ENCODE peak calls at places on chromosomes 4 and X, in nine cellular contexts. One of them, this sample, is unnamed.

GRCh38 chrX:119948381-119948780 is 4.8 kb upstream of the NKAP start:
- DNase-seq in CD8-positive, alpha-beta T cell: no peak
- DNase-seq in adipocyte: no peak
- DNase-seq in T follicular helper cell: no peak
- DNase-seq in mesendoderm: peak
- DNase-seq in T-helper 17 cell: no peak
- DNase-seq in NCI-H1092: no peak
- DNase-seq in left ventricle myocardium inferior: no peak
- DNase-seq in hepatocyte: no peak
- DNase-seq in this sample: no peak

GRCh38 chrX:110732274-110732673 is 63.3 kb downstream of the CHRDL1 start:
- DNase-seq in CD8-positive, alpha-beta T cell: no peak
- DNase-seq in adipocyte: no peak
- DNase-seq in T follicular helper cell: no peak
- DNase-seq in mesendoderm: no peak
- DNase-seq in T-helper 17 cell: no peak
- DNase-seq in NCI-H1092: no peak
- DNase-seq in left ventricle myocardium inferior: peak
- DNase-seq in hepatocyte: no peak
- DNase-seq in this sample: no peak

GRCh38 chr4:38948551-38948950 is 80.9 kb downstream of the FAM114A1 start:
- DNase-seq in CD8-positive, alpha-beta T cell: no peak
- DNase-seq in adipocyte: peak
- DNase-seq in T follicular helper cell: no peak
- DNase-seq in mesendoderm: peak
- DNase-seq in T-helper 17 cell: no peak
- DNase-seq in NCI-H1092: no peak
- DNase-seq in left ventricle myocardium inferior: no peak
- DNase-seq in hepatocyte: peak
- DNase-seq in this sample: peak

GRCh38 chr4:154490589-154491340 is 834 bp downstream of the DCHS2 start:
- DNase-seq in CD8-positive, alpha-beta T cell: no peak
- DNase-seq in adipocyte: no peak
- DNase-seq in T follicular helper cell: no peak
- DNase-seq in mesendoderm: peak
- DNase-seq in T-helper 17 cell: no peak
- DNase-seq in NCI-H1092: no peak
- DNase-seq in left ventricle myocardium inferior: no peak
- DNase-seq in hepatocyte: peak
- DNase-seq in this sample: no peak

GRCh38 chrX:132953358-132953757 is 5.1 kb downstream of the HS6ST2 start:
- DNase-seq in CD8-positive, alpha-beta T cell: no peak
- DNase-seq in adipocyte: no peak
- DNase-seq in T follicular helper cell: no peak
- DNase-seq in mesendoderm: no peak
- DNase-seq in T-helper 17 cell: no peak
- DNase-seq in NCI-H1092: no peak
- DNase-seq in left ventricle myocardium inferior: no peak
- DNase-seq in hepatocyte: no peak
- DNase-seq in this sample: no peak

GRCh38 chr4:148881860-148882643 is 439.8 kb upstream of the NR3C2 start:
- DNase-seq in CD8-positive, alpha-beta T cell: no peak
- DNase-seq in adipocyte: no peak
- DNase-seq in T follicular helper cell: no peak
- DNase-seq in mesendoderm: peak
- DNase-seq in T-helper 17 cell: no peak
- DNase-seq in NCI-H1092: no peak
- DNase-seq in left ventricle myocardium inferior: no peak
- DNase-seq in hepatocyte: no peak
- DNase-seq in this sample: no peak

GRCh38 chr4:132334081-132334480 is 815.0 kb upstream of the PCDH10 start:
- DNase-seq in CD8-positive, alpha-beta T cell: no peak
- DNase-seq in adipocyte: peak
- DNase-seq in T follicular helper cell: no peak
- DNase-seq in mesendoderm: no peak
- DNase-seq in T-helper 17 cell: no peak
- DNase-seq in NCI-H1092: no peak
- DNase-seq in left ventricle myocardium inferior: no peak
- DNase-seq in hepatocyte: no peak
- DNase-seq in this sample: peak

GRCh38 chrX:155216940-155217450 is 735 bp downstream of the VBP1 start:
- DNase-seq in CD8-positive, alpha-beta T cell: no peak
- DNase-seq in adipocyte: peak
- DNase-seq in T follicular helper cell: no peak
- DNase-seq in mesendoderm: no peak
- DNase-seq in T-helper 17 cell: no peak
- DNase-seq in NCI-H1092: no peak
- DNase-seq in left ventricle myocardium inferior: no peak
- DNase-seq in hepatocyte: peak
- DNase-seq in this sample: no peak

GRCh38 chr4:105158837-105159236 is 12.2 kb downstream of the TET2 start:
- DNase-seq in CD8-positive, alpha-beta T cell: no peak
- DNase-seq in adipocyte: no peak
- DNase-seq in T follicular helper cell: no peak
- DNase-seq in mesendoderm: peak
- DNase-seq in T-helper 17 cell: no peak
- DNase-seq in NCI-H1092: no peak
- DNase-seq in left ventricle myocardium inferior: no peak
- DNase-seq in hepatocyte: peak
- DNase-seq in this sample: peak

GRCh38 chr4:26048378-26048882 is 134.4 kb downstream of the SMIM20 start:
- DNase-seq in CD8-positive, alpha-beta T cell: no peak
- DNase-seq in adipocyte: peak
- DNase-seq in T follicular helper cell: no peak
- DNase-seq in mesendoderm: no peak
- DNase-seq in T-helper 17 cell: no peak
- DNase-seq in NCI-H1092: no peak
- DNase-seq in left ventricle myocardium inferior: peak
- DNase-seq in hepatocyte: peak
- DNase-seq in this sample: peak

This sample was measured in EH.